ENCODE peak calls at places on chromosomes 3 and 15, in nine cellular contexts. One of them, this sample, is unnamed.
A peak's percentile ranks its signal among the peaks of the same experiment; 100 is the strongest.

GRCh38 chr15:98358971-98359370 is 289.4 kb upstream of the IGF1R start:
- DNase-seq in neural progenitor cell: no peak
- DNase-seq in fibroblast of pulmonary artery: no peak
- DNase-seq in foreskin fibroblast: no peak
- DNase-seq in GM12865: no peak
- DNase-seq in GM23338: no peak
- DNase-seq in Panc1: no peak
- DNase-seq in fibroblast of lung: no peak
- DNase-seq in cardiac fibroblast: no peak
- DNase-seq in this sample: no peak

GRCh38 chr3:113018461-113019181 is 27.8 kb downstream of the GTPBP8 start:
- DNase-seq in neural progenitor cell: peak; percentile 19
- DNase-seq in fibroblast of pulmonary artery: peak; percentile 42
- DNase-seq in foreskin fibroblast: no peak
- DNase-seq in GM12865: peak; percentile 27
- DNase-seq in GM23338: no peak
- DNase-seq in Panc1: peak; percentile 4
- DNase-seq in fibroblast of lung: peak; percentile 27
- DNase-seq in cardiac fibroblast: peak; percentile 62
- DNase-seq in this sample: peak; percentile 15

GRCh38 chr3:4271834-4272233 is 31.3 kb upstream of the SETMAR start:
- DNase-seq in neural progenitor cell: peak; percentile 58
- DNase-seq in fibroblast of pulmonary artery: peak; percentile 32
- DNase-seq in foreskin fibroblast: peak; percentile 3
- DNase-seq in GM12865: peak; percentile 20
- DNase-seq in GM23338: peak; percentile 80
- DNase-seq in Panc1: no peak
- DNase-seq in fibroblast of lung: peak; percentile 49
- DNase-seq in cardiac fibroblast: peak; percentile 52
- DNase-seq in this sample: peak; percentile 52

GRCh38 chr15:70863450-70864218 is 9.7 kb upstream of the LARP6 start:
- DNase-seq in neural progenitor cell: no peak
- DNase-seq in fibroblast of pulmonary artery: peak; percentile 86
- DNase-seq in foreskin fibroblast: peak; percentile 77
- DNase-seq in GM12865: no peak
- DNase-seq in GM23338: no peak
- DNase-seq in Panc1: no peak
- DNase-seq in fibroblast of lung: peak; percentile 85
- DNase-seq in cardiac fibroblast: peak; percentile 86
- DNase-seq in this sample: peak; percentile 89

GRCh38 chr15:94306700-94307650 is 75.6 kb downstream of the MCTP2 start:
- DNase-seq in neural progenitor cell: no peak
- DNase-seq in fibroblast of pulmonary artery: peak; percentile 28
- DNase-seq in foreskin fibroblast: no peak
- DNase-seq in GM12865: peak; percentile 19
- DNase-seq in GM23338: no peak
- DNase-seq in Panc1: no peak
- DNase-seq in fibroblast of lung: no peak
- DNase-seq in cardiac fibroblast: peak; percentile 28
- DNase-seq in this sample: peak; percentile 85

GRCh38 chr3:190877925-190878324 is 15.4 kb upstream of the GMNC start:
- DNase-seq in neural progenitor cell: no peak
- DNase-seq in fibroblast of pulmonary artery: no peak
- DNase-seq in foreskin fibroblast: no peak
- DNase-seq in GM12865: no peak
- DNase-seq in GM23338: peak; percentile 41
- DNase-seq in Panc1: no peak
- DNase-seq in fibroblast of lung: no peak
- DNase-seq in cardiac fibroblast: no peak
- DNase-seq in this sample: no peak

GRCh38 chr3:87305517-87305916 is 29.1 kb upstream of the POU1F1 start:
- DNase-seq in neural progenitor cell: no peak
- DNase-seq in fibroblast of pulmonary artery: no peak
- DNase-seq in foreskin fibroblast: no peak
- DNase-seq in GM12865: no peak
- DNase-seq in GM23338: no peak
- DNase-seq in Panc1: no peak
- DNase-seq in fibroblast of lung: no peak
- DNase-seq in cardiac fibroblast: no peak
- DNase-seq in this sample: no peak

GRCh38 chr3:16478516-16478915 is 35.0 kb downstream of the RFTN1 start:
- DNase-seq in neural progenitor cell: no peak
- DNase-seq in fibroblast of pulmonary artery: peak; percentile 96
- DNase-seq in foreskin fibroblast: peak; percentile 59
- DNase-seq in GM12865: no peak
- DNase-seq in GM23338: no peak
- DNase-seq in Panc1: no peak
- DNase-seq in fibroblast of lung: peak; percentile 55
- DNase-seq in cardiac fibroblast: peak; percentile 92
- DNase-seq in this sample: peak; percentile 60

GRCh38 chr15:74283366-74283765 is 47.2 kb downstream of the CCDC33 start:
- DNase-seq in neural progenitor cell: peak; percentile 65
- DNase-seq in fibroblast of pulmonary artery: no peak
- DNase-seq in foreskin fibroblast: no peak
- DNase-seq in GM12865: no peak
- DNase-seq in GM23338: no peak
- DNase-seq in Panc1: no peak
- DNase-seq in fibroblast of lung: no peak
- DNase-seq in cardiac fibroblast: no peak
- DNase-seq in this sample: no peak

GRCh38 chr15:74432968-74433591 is 678 bp downstream of the SEMA7A start:
- DNase-seq in neural progenitor cell: peak; percentile 49
- DNase-seq in fibroblast of pulmonary artery: no peak
- DNase-seq in foreskin fibroblast: no peak
- DNase-seq in GM12865: no peak
- DNase-seq in GM23338: no peak
- DNase-seq in Panc1: no peak
- DNase-seq in fibroblast of lung: no peak
- DNase-seq in cardiac fibroblast: no peak
- DNase-seq in this sample: no peak

GRCh38 chr3:7871161-7871560 is 630.5 kb upstream of the LMCD1 start:
- DNase-seq in neural progenitor cell: no peak
- DNase-seq in fibroblast of pulmonary artery: no peak
- DNase-seq in foreskin fibroblast: no peak
- DNase-seq in GM12865: no peak
- DNase-seq in GM23338: no peak
- DNase-seq in Panc1: no peak
- DNase-seq in fibroblast of lung: no peak
- DNase-seq in cardiac fibroblast: no peak
- DNase-seq in this sample: no peak

DNA sequence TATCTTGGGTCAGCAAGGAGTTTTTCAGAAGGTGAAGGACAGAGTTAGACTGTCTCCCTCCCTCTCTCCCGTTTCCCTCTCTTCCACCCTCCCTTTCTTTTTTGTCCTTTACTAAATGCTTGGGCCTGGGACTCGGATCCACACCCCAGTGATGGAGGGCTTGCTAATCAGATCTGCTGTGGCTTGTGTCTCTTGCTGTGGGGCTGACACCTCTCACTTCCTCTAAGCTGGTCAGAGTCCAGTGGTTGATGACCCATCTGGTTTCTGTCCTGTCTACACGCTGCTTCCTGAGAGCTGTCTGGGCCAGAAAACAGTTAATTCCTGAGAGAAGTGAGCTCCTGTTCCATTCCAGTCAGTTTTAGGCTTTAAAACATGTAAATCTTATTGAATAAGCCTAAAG is 849 bp downstream of the TRAK1 start:
- DNase-seq in neural progenitor cell: no peak
- DNase-seq in fibroblast of pulmonary artery: no peak
- DNase-seq in foreskin fibroblast: no peak
- DNase-seq in GM12865: peak; percentile 78
- DNase-seq in GM23338: no peak
- DNase-seq in Panc1: no peak
- DNase-seq in fibroblast of lung: no peak
- DNase-seq in cardiac fibroblast: no peak
- DNase-seq in this sample: no peak
- H3K4me3 ChIP-seq in neural progenitor cell: no peak overlapping the region
- H3K4me3 ChIP-seq in fibroblast of pulmonary artery: no peak overlapping the region
- H3K4me3 ChIP-seq in foreskin fibroblast: no peak overlapping the region
- H3K4me3 ChIP-seq in GM12865: no peak overlapping the region
- H3K4me3 ChIP-seq in GM23338: no peak overlapping the region
- H3K4me3 ChIP-seq in Panc1: no peak overlapping the region
- H3K4me3 ChIP-seq in fibroblast of lung: no peak overlapping the region
- H3K4me3 ChIP-seq in cardiac fibroblast: no peak overlapping the region
- H3K4me3 ChIP-seq in this sample: no peak overlapping the region

DNA sequence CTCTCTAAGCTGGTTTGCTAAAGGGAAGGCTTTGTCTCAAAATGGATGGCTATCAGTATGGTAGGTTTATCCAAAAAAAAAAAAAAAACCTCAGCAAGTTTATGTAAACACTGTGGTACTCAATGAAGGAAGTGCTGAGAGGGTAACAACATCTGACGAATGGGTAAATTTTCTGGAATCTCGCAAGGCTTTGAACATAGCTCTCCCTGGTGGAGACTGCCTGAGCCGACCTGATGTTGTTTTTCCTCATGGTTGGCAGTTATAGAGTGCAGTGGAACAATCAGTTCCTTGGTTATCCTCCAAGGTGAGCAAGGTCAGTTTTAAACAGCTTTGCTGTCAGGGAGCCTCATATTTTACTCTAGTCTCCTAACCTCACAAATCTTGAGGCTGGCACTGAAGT is 94.6 kb downstream of the ZPLD1 start:
- DNase-seq in neural progenitor cell: peak; percentile 41
- DNase-seq in fibroblast of pulmonary artery: peak; percentile 27
- DNase-seq in foreskin fibroblast: no peak
- DNase-seq in GM12865: peak; percentile 11
- DNase-seq in GM23338: peak; percentile 69
- DNase-seq in Panc1: peak; percentile 12
- DNase-seq in fibroblast of lung: peak; percentile 44
- DNase-seq in cardiac fibroblast: peak; percentile 35
- DNase-seq in this sample: peak; percentile 25
- TF ChIP-seq CTCF in neural progenitor cell: peak; percentile 56
- TF ChIP-seq CTCF in fibroblast of pulmonary artery: peak; percentile 41
- TF ChIP-seq CTCF in foreskin fibroblast: peak; percentile 15
- TF ChIP-seq CTCF in GM12865: no peak
- TF ChIP-seq CTCF in GM23338: peak; percentile 79
- TF ChIP-seq CTCF in Panc1: peak; percentile 50
- TF ChIP-seq CTCF in fibroblast of lung: peak; percentile 15
- TF ChIP-seq CTCF in cardiac fibroblast: peak; percentile 37
- TF ChIP-seq CTCF in this sample: peak; percentile 65

GRCh38 chr3:128575777-128576176 is 74.8 kb downstream of the RPN1 start:
- DNase-seq in neural progenitor cell: peak; percentile 43
- DNase-seq in fibroblast of pulmonary artery: no peak
- DNase-seq in foreskin fibroblast: no peak
- DNase-seq in GM12865: no peak
- DNase-seq in GM23338: no peak
- DNase-seq in Panc1: no peak
- DNase-seq in fibroblast of lung: no peak
- DNase-seq in cardiac fibroblast: no peak
- DNase-seq in this sample: no peak

GRCh38 chr3:128572644-128573105 is 77.9 kb downstream of the RPN1 start:
- DNase-seq in neural progenitor cell: peak; percentile 53
- DNase-seq in fibroblast of pulmonary artery: no peak
- DNase-seq in foreskin fibroblast: no peak
- DNase-seq in GM12865: peak; percentile 38
- DNase-seq in GM23338: peak; percentile 78
- DNase-seq in Panc1: no peak
- DNase-seq in fibroblast of lung: no peak
- DNase-seq in cardiac fibroblast: no peak
- DNase-seq in this sample: no peak

GRCh38 chr3:128572013-128572412 is 78.6 kb downstream of the RPN1 start:
- DNase-seq in neural progenitor cell: no peak
- DNase-seq in fibroblast of pulmonary artery: no peak
- DNase-seq in foreskin fibroblast: no peak
- DNase-seq in GM12865: no peak
- DNase-seq in GM23338: no peak
- DNase-seq in Panc1: no peak
- DNase-seq in fibroblast of lung: no peak
- DNase-seq in cardiac fibroblast: no peak
- DNase-seq in this sample: no peak

GRCh38 chr3:128573707-128574162 is 76.9 kb downstream of the RPN1 start:
- DNase-seq in neural progenitor cell: no peak
- DNase-seq in fibroblast of pulmonary artery: no peak
- DNase-seq in foreskin fibroblast: no peak
- DNase-seq in GM12865: no peak
- DNase-seq in GM23338: no peak
- DNase-seq in Panc1: no peak
- DNase-seq in fibroblast of lung: no peak
- DNase-seq in cardiac fibroblast: no peak
- DNase-seq in this sample: no peak

DNA sequence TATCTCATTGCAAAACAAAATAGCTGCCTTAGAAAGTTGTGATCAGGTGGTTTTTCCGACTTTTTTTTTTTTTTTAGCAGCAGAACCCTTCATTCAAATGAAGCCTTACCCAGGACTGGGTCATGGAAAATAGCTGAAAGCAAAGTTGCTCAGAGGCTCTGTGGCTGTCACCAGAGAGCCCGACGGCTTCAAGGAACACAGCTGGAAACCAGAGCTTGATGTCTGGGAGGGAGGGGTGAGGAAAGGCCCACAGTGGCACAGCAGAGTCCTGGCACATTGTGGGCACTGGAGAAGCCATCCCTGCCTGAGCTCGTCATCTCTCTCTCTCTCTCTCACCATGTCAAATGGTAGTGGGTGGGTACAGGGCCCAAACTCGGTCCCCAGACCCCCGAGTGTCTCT is 77.5 kb downstream of the RPN1 start:
- DNase-seq in neural progenitor cell: no peak
- DNase-seq in fibroblast of pulmonary artery: no peak
- DNase-seq in foreskin fibroblast: no peak
- DNase-seq in GM12865: no peak
- DNase-seq in GM23338: no peak
- DNase-seq in Panc1: no peak
- DNase-seq in fibroblast of lung: no peak
- DNase-seq in cardiac fibroblast: no peak
- DNase-seq in this sample: no peak
- H3K4me3 ChIP-seq in neural progenitor cell: no peak overlapping the region
- H3K4me3 ChIP-seq in fibroblast of pulmonary artery: no peak overlapping the region
- H3K4me3 ChIP-seq in foreskin fibroblast: no peak overlapping the region
- H3K4me3 ChIP-seq in GM12865: no peak overlapping the region
- H3K4me3 ChIP-seq in GM23338: no peak overlapping the region
- H3K4me3 ChIP-seq in Panc1: no peak overlapping the region
- H3K4me3 ChIP-seq in fibroblast of lung: no peak overlapping the region
- H3K4me3 ChIP-seq in cardiac fibroblast: no peak overlapping the region
- H3K4me3 ChIP-seq in this sample: no peak overlapping the region

GRCh38 chr15:88467073-88467934 is at the start of the genes MRPL46 and MRPS11:
- DNase-seq in neural progenitor cell: peak; percentile 95
- DNase-seq in fibroblast of pulmonary artery: peak; percentile 88
- DNase-seq in foreskin fibroblast: peak; percentile 78
- DNase-seq in GM12865: peak; percentile 93
- DNase-seq in GM23338: peak; percentile 96
- DNase-seq in Panc1: peak; percentile 89
- DNase-seq in fibroblast of lung: peak; percentile 91
- DNase-seq in cardiac fibroblast: peak; percentile 92
- DNase-seq in this sample: peak; percentile 91

GRCh38 chr15:88469321-88469720 is 1.8 kb downstream of the MRPS11 start:
- DNase-seq in neural progenitor cell: no peak
- DNase-seq in fibroblast of pulmonary artery: no peak
- DNase-seq in foreskin fibroblast: no peak
- DNase-seq in GM12865: no peak
- DNase-seq in GM23338: no peak
- DNase-seq in Panc1: no peak
- DNase-seq in fibroblast of lung: no peak
- DNase-seq in cardiac fibroblast: no peak
- DNase-seq in this sample: no peak

GRCh38 chr15:88470625-88471372 is 3.3 kb downstream of the MRPS11 start:
- DNase-seq in neural progenitor cell: no peak
- DNase-seq in fibroblast of pulmonary artery: no peak
- DNase-seq in foreskin fibroblast: no peak
- DNase-seq in GM12865: no peak
- DNase-seq in GM23338: peak; percentile 27
- DNase-seq in Panc1: no peak
- DNase-seq in fibroblast of lung: no peak
- DNase-seq in cardiac fibroblast: no peak
- DNase-seq in this sample: no peak

GRCh38 chr15:88465633-88466219 is 1.5 kb downstream of the MRPL46 start:
- DNase-seq in neural progenitor cell: no peak
- DNase-seq in fibroblast of pulmonary artery: peak; percentile 51
- DNase-seq in foreskin fibroblast: peak; percentile 88
- DNase-seq in GM12865: peak; percentile 20
- DNase-seq in GM23338: no peak
- DNase-seq in Panc1: no peak
- DNase-seq in fibroblast of lung: peak; percentile 69
- DNase-seq in cardiac fibroblast: peak; percentile 67
- DNase-seq in this sample: no peak

GRCh38 chr15:88467935-88468528 is 524 bp downstream of the MRPS11 start:
- DNase-seq in neural progenitor cell: peak; percentile 20
- DNase-seq in fibroblast of pulmonary artery: peak; percentile 21
- DNase-seq in foreskin fibroblast: no peak
- DNase-seq in GM12865: peak; percentile 43
- DNase-seq in GM23338: peak; percentile 67
- DNase-seq in Panc1: no peak
- DNase-seq in fibroblast of lung: peak; percentile 29
- DNase-seq in cardiac fibroblast: peak; percentile 35
- DNase-seq in this sample: peak; percentile 16
- TF ChIP-seq CTCF in neural progenitor cell: peak; percentile 38
- TF ChIP-seq CTCF in fibroblast of pulmonary artery: peak; percentile 43
- TF ChIP-seq CTCF in foreskin fibroblast: peak; percentile 22
- TF ChIP-seq CTCF in GM12865: peak; percentile 32
- TF ChIP-seq CTCF in GM23338: peak; percentile 72
- TF ChIP-seq CTCF in Panc1: peak; percentile 59
- TF ChIP-seq CTCF in fibroblast of lung: peak; percentile 35
- TF ChIP-seq CTCF in cardiac fibroblast: peak; percentile 46
- TF ChIP-seq CTCF in this sample: peak; percentile 55